ENCODE peak calls at places on chromosomes 2 and 18, in four cellular contexts. E is activated T-cell treated with anti-CD3 and anti-CD28 coated beads for 4 hours, B is uterus, M is HFF-Myc. K is an unnamed sample.

GRCh38 chr2:105801961-105802360 is 57.2 kb downstream of the NCK2 start:
- DNase-seq in E (no peak), B (no peak), M (no peak), K (no peak)

GRCh38 chr2:144519934-144520717 is at the start of gene ZEB2:
- DNase-seq in E (no peak), B (peak; percentile 80), M (peak; percentile 91), K (peak; percentile 79)

GRCh38 chr2:205984381-205984780 is 101.6 kb downstream of the INO80D start:
- DNase-seq in E (no peak), B (no peak), M (no peak), K (no peak)

GRCh38 chr2:106197878-106198277 is 3.8 kb upstream of the UXS1 start:
- DNase-seq in E (no peak), B (no peak), M (no peak), K (peak; percentile 66)

GRCh38 chr2:199480966-199481365 is 23.2 kb upstream of the SATB2 start:
- DNase-seq in E (no peak), B (no peak), M (no peak), K (no peak)

GRCh38 chr2:46034535-46034934 is 262.7 kb upstream of the EPAS1 start:
- DNase-seq in E (no peak), B (no peak), M (no peak), K (no peak)

GRCh38 chr18:79687806-79688205 is 8.2 kb downstream of the CTDP1 start:
- DNase-seq in E (no peak), B (no peak), M (no peak), K (no peak)

GRCh38 chr18:48844271-48844670 is 106.5 kb downstream of the SMAD7 start:
- DNase-seq in E (no peak), B (no peak), M (no peak), K (no peak)

GRCh38 chr2:9030190-9030589 is 26.7 kb upstream of the MBOAT2 start:
- DNase-seq in E (no peak), B (no peak), M (no peak), K (no peak)

GRCh38 chr18:48079885-48080284 is 149.4 kb upstream of the SMAD2 start:
- DNase-seq in E (no peak), B (no peak), M (no peak), K (no peak)

GRCh38 chr2:121471571-121472464 is 58.9 kb upstream of the RNU4ATAC start:
- DNase-seq in E (no peak), B (no peak), M (no peak), K (no peak)

GRCh38 chr2:181106789-181107418 is 126.5 kb downstream of the UBE2E3 start:
- DNase-seq in E (no peak), B (no peak), M (peak; percentile 82), K (peak; percentile 46)

GRCh38 chr2:218263817-218264611 is 3.2 kb downstream of the GPBAR1 start:
- DNase-seq in E (no peak), B (no peak), M (no peak), K (peak; percentile 42)

GRCh38 chr2:2698182-2699116 is 367.4 kb upstream of the MYT1L start:
- DNase-seq in E (no peak), B (no peak), M (no peak), K (peak; percentile 53)

GRCh38 chr2:191567229-191567628 is 110.7 kb upstream of the NABP1 start:
- DNase-seq in E (no peak), B (no peak), M (no peak), K (no peak)

GRCh38 chr2:36058953-36059352 is 296.6 kb upstream of the CRIM1 start:
- DNase-seq in E (no peak), B (no peak), M (no peak), K (no peak)

GRCh38 chr18:79434611-79435010 is 38.9 kb downstream of the NFATC1 start:
- DNase-seq in E (no peak), B (no peak), M (no peak), K (no peak)

GRCh38 chr2:26001743-26002341 is 19.5 kb upstream of the KIF3C start:
- DNase-seq in E (no peak), B (peak; percentile 32), M (no peak), K (peak; percentile 41)

GRCh38 chr2:83665894-83666293 is 793.2 kb downstream of the SUCLG1 start:
- DNase-seq in E (no peak), B (no peak), M (no peak), K (no peak)

GRCh38 chr2:204373942-204374341 is 171.3 kb upstream of the PARD3B start:
- DNase-seq in E (no peak), B (no peak), M (no peak), K (no peak)

GRCh38 chr2:9699139-9699823 is 68.5 kb upstream of the YWHAQ start:
- DNase-seq in E (no peak), B (no peak), M (peak; percentile 47), K (peak; percentile 52)

GRCh38 chr2:20215183-20216040 is 9.5 kb downstream of the SDC1 start:
- DNase-seq in E (no peak), B (no peak), M (no peak), K (peak; percentile 58)

GRCh38 chr2:24830351-24830750 is 37.1 kb downstream of the CENPO start:
- DNase-seq in E (no peak), B (no peak), M (no peak), K (no peak)

GRCh38 chr2:126952216-126952615 is 53.5 kb downstream of the TEX51 start:
- DNase-seq in E (no peak), B (no peak), M (no peak), K (no peak)

GRCh38 chr2:229178706-229179105 is 92.4 kb downstream of the PID1 start:
- DNase-seq in E (no peak), B (no peak), M (no peak), K (no peak)

GRCh38 chr2:25557179-25558036 is 116.0 kb downstream of the DTNB start:
- DNase-seq in E (no peak), B (no peak), M (no peak), K (no peak)

GRCh38 chr2:233107011-233107410 is 46.9 kb downstream of the INPP5D start:
- DNase-seq in E (no peak), B (no peak), M (no peak), K (no peak)

GRCh38 chr2:122001441-122001874 is 246.0 kb downstream of the TSN start:
- DNase-seq in E (no peak), B (no peak), M (no peak), K (no peak)

GRCh38 chr18:45379903-45380302 is 235.4 kb upstream of the SLC14A2 start:
- DNase-seq in E (no peak), B (no peak), M (no peak), K (no peak)

GRCh38 chr18:59501876-59502221 is 142.8 kb upstream of the LMAN1 start:
- DNase-seq in E (no peak), B (peak; percentile 46), M (no peak), K (no peak)

GRCh38 chr2:215119847-215120246 is 18.6 kb downstream of the ABCA12 start:
- DNase-seq in E (no peak), B (no peak), M (no peak), K (no peak)

GRCh38 chr2:2331905-2332280 is 818 bp upstream of the MYT1L start:
- DNase-seq in E (no peak), B (no peak), M (no peak), K (no peak)

GRCh38 chr2:7456762-7457161 is 539.5 kb downstream of the RNF144A start:
- DNase-seq in E (no peak), B (no peak), M (no peak), K (peak; percentile 15)

GRCh38 chr18:49865401-49865800 is 52.1 kb upstream of the ACAA2 start:
- DNase-seq in E (no peak), B (no peak), M (no peak), K (no peak)

GRCh38 chr2:31382452-31383120 is 32.0 kb downstream of the XDH start:
- DNase-seq in E (no peak), B (no peak), M (no peak), K (no peak)

GRCh38 chr2:119148082-119148715 is 10.4 kb downstream of the C1QL2 start:
- DNase-seq in E (no peak), B (no peak), M (no peak), K (no peak)

K was measured in hepatocyte.